ENCODE peak calls at places on chromosomes 13 and 19, in four cellular contexts. E is fibroblast of lung, N is psoas muscle, Z is cardiac muscle cell. I is an unnamed sample.

GRCh38 chr19:17718988-17719711 is at the start of gene MAP1S:
- DNase-seq in N (peak; percentile 75), Z (peak; percentile 89), E (peak; percentile 40), I (peak; percentile 79)

GRCh38 chr13:20294497-20294896 is 62.4 kb upstream of the GJB6 start:
- DNase-seq in N (no peak), Z (no peak), E (no peak), I (no peak)

GRCh38 chr19:41994521-41994971 is 516 bp upstream of the ATP1A3 start:
- DNase-seq in Z (no peak), E (no peak), N (no peak), I (no peak)

GRCh38 chr13:107365466-107366215 is 797.7 kb upstream of the ARGLU1 start:
- DNase-seq in E (peak; percentile 50), N (no peak), Z (no peak), I (no peak)

GRCh38 chr19:49200238-49200862 is 42.8 kb downstream of the TRPM4 start:
- DNase-seq in Z (no peak), N (peak; percentile 55), E (no peak), I (no peak)

GRCh38 chr13:95698047-95698749 is 21.3 kb downstream of the DNAJC3 start:
- DNase-seq in N (no peak), E (no peak), Z (no peak), I (no peak)

GRCh38 chr19:50387176-50387867 is 3.2 kb downstream of the POLD1 start:
- DNase-seq in Z (no peak), E (peak; percentile 44), N (no peak), I (no peak)

GRCh38 chr19:11612816-11613511 is 15.7 kb downstream of the ZNF627 start:
- DNase-seq in N (no peak), Z (no peak), E (no peak), I (no peak)

GRCh38 chr13:110644892-110645521 is 29.7 kb downstream of the NAXD start:
- DNase-seq in E (peak; percentile 64), N (peak; percentile 83), Z (peak; percentile 80), I (peak; percentile 88)

GRCh38 chr13:59641758-59642157 is 522.0 kb downstream of the DIAPH3 start:
- DNase-seq in N (no peak), E (peak; percentile 2), Z (no peak), I (no peak)

GRCh38 chr19:3370214-3370720 is 3.9 kb downstream of the NFIC start:
- DNase-seq in Z (no peak), N (peak; percentile 65), E (peak; percentile 54), I (no peak)

GRCh38 chr19:50230379-50231351 is 27.2 kb downstream of the MYH14 start:
- DNase-seq in N (no peak), Z (no peak), E (no peak), I (no peak)

GRCh38 chr13:58619396-58620113 is 988.0 kb downstream of the PCDH17 start:
- DNase-seq in Z (no peak), N (no peak), E (no peak), I (no peak)

GRCh38 chr19:50383307-50383851 is 768 bp upstream of the POLD1 start:
- DNase-seq in Z (no peak), N (no peak), E (no peak), I (peak; percentile 38)

GRCh38 chr13:99258210-99258860 is at the start of gene GPR18:
- DNase-seq in E (peak; percentile 12), Z (no peak), N (no peak), I (no peak)

GRCh38 chr13:27824121-27824520 is 31.8 kb downstream of the GSX1 start:
- DNase-seq in Z (no peak), E (no peak), N (no peak), I (no peak)

GRCh38 chr19:3368441-3368795 is 2.0 kb downstream of the NFIC start:
- DNase-seq in N (peak; percentile 53), E (no peak), Z (no peak), I (no peak)

GRCh38 chr19:16000024-16000687 is 51.3 kb downstream of the OR10H4 start:
- DNase-seq in N (no peak), Z (no peak), E (no peak), I (peak; percentile 81)

GRCh38 chr13:106522898-106523525 is 12.4 kb downstream of the EFNB2 start:
- DNase-seq in E (no peak), N (no peak), Z (no peak), I (no peak)

GRCh38 chr13:49248433-49249002 is 793 bp downstream of the CDADC1 start:
- DNase-seq in Z (no peak), N (no peak), E (peak; percentile 59), I (no peak)

GRCh38 chr19:32676895-32677359 is 1.3 kb downstream of the RGS9BP start:
- DNase-seq in E (no peak), Z (no peak), N (peak; percentile 56), I (no peak)
- H3K4me3 ChIP-seq in E (no peak overlapping the region), Z (no peak overlapping the region), N (peak overlapping the region; percentile 99), I (no peak overlapping the region)

GRCh38 chr19:47097396-47098217 is 16.0 kb downstream of the ZC3H4 start:
- DNase-seq in N (peak; percentile 84), E (no peak), Z (no peak), I (peak; percentile 74)
- H3K4me1 ChIP-seq in N (peaks cover 77% of the 10 kb centered on the region), E (peaks cover 6% of the 10 kb centered on the region), Z (peaks cover 46% of the 10 kb centered on the region), I (peaks cover 76% of the 10 kb centered on the region)

DNA sequence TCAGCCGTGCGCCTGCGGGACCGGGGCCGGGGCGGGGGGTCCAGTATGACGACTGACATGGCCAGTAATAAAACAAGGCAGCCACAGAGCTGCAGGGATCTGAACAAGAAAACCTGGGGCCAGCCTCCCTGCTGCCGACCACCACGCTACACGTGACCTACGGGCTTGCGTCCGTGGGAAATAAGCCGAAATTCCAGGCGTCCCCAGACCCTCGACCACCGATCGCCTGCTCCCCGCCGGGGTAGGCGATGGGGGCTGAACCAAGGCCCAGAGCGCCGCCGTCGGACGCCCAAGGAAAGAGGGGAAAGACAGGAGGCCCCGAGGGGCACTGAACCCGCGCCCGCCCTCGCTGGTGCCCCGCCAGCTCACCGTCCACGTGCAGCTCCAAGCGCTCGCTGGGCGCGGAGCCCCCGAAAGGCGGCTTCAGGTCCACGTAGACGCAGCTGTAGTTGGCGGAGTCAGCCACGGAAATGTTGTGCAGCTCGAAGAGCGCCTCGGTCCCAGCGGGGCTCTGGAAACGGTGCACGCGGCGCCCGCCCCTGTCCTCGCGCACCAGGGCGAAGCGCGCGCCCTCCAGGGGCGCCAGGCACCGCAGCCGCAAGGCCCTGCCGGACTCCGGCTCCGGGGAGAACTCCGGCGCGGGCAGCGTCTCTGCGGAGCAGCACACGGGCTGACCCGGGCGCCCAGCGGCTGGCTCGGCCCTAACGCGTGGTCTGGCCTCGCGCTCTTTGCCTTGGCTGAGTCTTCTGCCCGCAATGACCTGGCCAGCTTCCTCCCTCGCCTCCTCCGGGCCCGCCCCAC is 3.1 kb downstream of the A1BG start:
- DNase-seq in N (no peak), Z (no peak), E (no peak), I (no peak)
- H3K27ac ChIP-seq in N (no peak overlapping the region), Z (no peak overlapping the region), E (no peak overlapping the region), I (no peak overlapping the region)

GRCh38 chr19:35759697-35760096 is 1.7 kb downstream of the PROSER3 start:
- DNase-seq in Z (no peak), E (no peak), N (no peak), I (no peak)
- H3K4me3 ChIP-seq in Z (no peak overlapping the region), E (no peak overlapping the region), N (no peak overlapping the region), I (no peak overlapping the region)

DNA sequence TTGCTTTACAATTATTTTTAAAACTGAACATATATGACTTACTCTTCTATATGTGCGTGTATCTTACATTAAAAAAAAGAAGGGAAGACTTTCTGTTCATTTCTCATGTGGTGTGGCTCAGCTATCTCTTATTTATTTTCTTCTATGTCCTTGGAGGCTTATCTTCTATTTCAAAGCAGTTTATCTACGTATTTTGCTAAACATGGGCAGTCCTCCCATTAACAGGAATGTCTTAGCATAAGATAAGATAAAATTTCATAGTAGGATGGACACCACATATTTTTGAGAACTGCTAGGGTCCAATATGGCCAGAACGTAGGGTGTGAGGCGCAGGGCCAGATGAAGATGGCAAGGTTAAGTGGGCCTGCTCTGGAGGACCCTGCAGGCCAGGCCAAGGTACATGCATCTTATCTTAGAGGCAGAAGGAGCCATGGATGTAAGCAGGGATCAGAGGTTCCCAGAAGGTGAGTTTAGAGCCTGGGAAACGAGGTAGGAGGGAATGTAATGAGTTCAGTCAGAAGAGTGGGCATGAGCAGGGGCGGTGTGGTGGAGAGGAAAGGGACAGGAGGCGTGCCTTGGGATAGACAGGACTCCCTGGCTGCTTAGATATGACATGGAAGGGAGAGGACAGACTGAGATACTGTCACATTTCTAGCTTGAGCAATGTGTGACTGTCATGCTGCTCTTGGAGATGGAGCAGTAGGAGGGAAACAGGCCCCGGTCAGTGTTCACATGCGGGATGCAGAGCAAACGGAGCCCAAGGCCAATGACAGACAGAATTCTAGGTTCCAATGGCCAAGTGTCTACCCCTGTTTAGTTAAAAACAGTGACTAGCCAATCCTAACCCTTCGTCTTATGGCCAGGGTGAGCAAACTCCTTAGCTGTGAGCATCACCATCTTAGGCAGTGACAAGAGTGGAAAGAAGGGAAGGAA is 68.6 kb upstream of the MEDAG start:
- DNase-seq in Z (no peak), E (no peak), N (no peak), I (no peak)
- H3K4me1 ChIP-seq in Z (peaks cover 15% of the 10 kb centered on the region), E (no peaks in the 10 kb centered on the region), N (no peaks in the 10 kb centered on the region), I (peaks cover 7% of the 10 kb centered on the region)

DNA sequence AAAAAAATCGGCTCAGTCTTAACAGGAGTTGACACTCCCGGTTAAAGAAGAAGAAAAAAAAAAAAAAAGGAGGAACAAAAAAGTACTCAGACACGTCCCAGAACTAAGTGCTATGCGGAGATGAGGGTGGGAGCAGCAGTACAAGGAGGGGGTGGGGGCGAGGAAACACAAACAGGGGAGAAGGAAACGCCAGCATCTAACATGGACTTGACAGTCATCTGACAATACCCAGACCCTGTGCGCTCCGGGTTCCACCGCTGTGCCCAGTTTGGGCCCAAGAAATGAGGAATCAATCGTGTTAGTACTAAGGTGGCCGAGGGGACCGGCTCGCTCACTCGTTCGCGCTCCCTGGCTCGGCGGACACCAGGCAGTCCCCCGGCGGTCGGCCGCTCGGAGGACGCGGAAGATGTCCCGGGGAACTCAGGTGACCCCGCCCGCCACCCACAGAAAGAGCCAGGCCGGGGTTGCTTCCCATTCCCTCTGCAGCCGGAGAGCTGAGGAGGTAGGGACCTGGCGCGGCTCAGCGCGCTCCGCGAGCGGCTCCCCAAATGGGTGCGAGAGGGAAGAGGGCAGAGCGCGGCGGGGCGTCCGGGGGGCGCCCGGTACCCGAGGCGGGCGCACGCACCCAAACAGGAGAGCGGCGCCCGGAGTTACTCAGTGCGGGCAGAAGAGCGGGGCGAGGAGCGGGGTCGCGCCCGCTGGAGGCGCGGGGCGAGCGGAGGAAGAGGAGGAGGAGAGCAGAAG is 648 bp downstream of the TSHZ3 start:
- DNase-seq in Z (peak; percentile 34), E (peak; percentile 29), N (no peak), I (no peak)
- H3K27ac ChIP-seq in Z (no peak overlapping the region), E (peak overlapping the region; percentile 78), N (peak overlapping the region; percentile 74), I (peak overlapping the region; percentile 87)

GRCh38 chr13:113021811-113022210 is 52.8 kb downstream of the MCF2L start:
- DNase-seq in Z (no peak), N (no peak), E (no peak), I (no peak)

GRCh38 chr13:113021391-113021790 is 52.4 kb downstream of the MCF2L start:
- DNase-seq in N (no peak), Z (no peak), E (no peak), I (no peak)

GRCh38 chr13:113023694-113024430 is 54.8 kb downstream of the MCF2L start:
- DNase-seq in Z (no peak), N (no peak), E (no peak), I (no peak)

GRCh38 chr13:113023217-113023597 is 54.2 kb downstream of the MCF2L start:
- DNase-seq in N (no peak), Z (peak; percentile 45), E (no peak), I (no peak)

GRCh38 chr13:113022391-113023216 is 53.6 kb downstream of the MCF2L start:
- DNase-seq in N (no peak), E (no peak), Z (peak; percentile 75), I (no peak)
- H3K4me3 ChIP-seq in N (no peak overlapping the region), E (no peak overlapping the region), Z (no peak overlapping the region), I (no peak overlapping the region)